ENCODE peak calls at places on chromosomes 7 and 10, in eight cellular contexts. A is fibroblast of pulmonary artery, I is OCI-LY7, J is right atrium auricular region, G is transverse colon, S is right lobe of liver, T is lower lobe of right lung, X is adrenal gland. V is an unnamed sample.

GRCh38 chr7:56174346-56175085 is 58.3 kb upstream of the NUPR2 start:
- DNase-seq in A (no peak), I (no peak), J (no peak), G (no peak), S (no peak), T (no peak), X (no peak), V (no peak)

GRCh38 chr10:4902571-4903011 is 60.6 kb upstream of the AKR1C1 start:
- DNase-seq in A (peak), I (no peak), J (no peak), G (no peak), S (no peak), T (no peak), X (peak), V (no peak)

GRCh38 chr10:43965033-43965917 is 316.6 kb upstream of the ZNF32 start:
- DNase-seq in A (peak), I (peak), J (peak), G (no peak), S (no peak), T (no peak), X (peak), V (no peak)

GRCh38 chr10:26448706-26449435 is 10.7 kb downstream of the APBB1IP start:
- DNase-seq in A (no peak), I (peak), J (no peak), G (peak), S (no peak), T (no peak), X (no peak), V (no peak)

GRCh38 chr7:100102950-100103840 is 1.8 kb downstream of the AP4M1 start:
- DNase-seq in A (peak), I (no peak), J (no peak), G (no peak), S (no peak), T (no peak), X (no peak), V (no peak)

GRCh38 chr7:155763122-155763521 is 49.1 kb downstream of the SHH start:
- DNase-seq in A (no peak), I (no peak), J (no peak), G (no peak), S (no peak), T (no peak), X (no peak), V (no peak)

GRCh38 chr7:109763611-109764010 is 1193.9 kb downstream of the DNAJB9 start:
- DNase-seq in A (no peak), I (no peak), J (no peak), G (no peak), S (no peak), T (no peak), X (no peak), V (no peak)

GRCh38 chr10:3464760-3465405 is 292.3 kb upstream of the PITRM1 start:
- DNase-seq in A (peak), I (no peak), J (peak), G (peak), S (no peak), T (no peak), X (no peak), V (no peak)

GRCh38 chr10:14397069-14397468 is 66.3 kb upstream of the FRMD4A start:
- DNase-seq in A (peak), I (no peak), J (peak), G (no peak), S (no peak), T (peak), X (peak), V (peak)
- H3K4me3 ChIP-seq in A (no peak), I (no peak), J (no peak), G (no peak), S (no peak), T (no peak), X (no peak), V (no peak)

GRCh38 chr10:55232553-55232952 is 431.5 kb upstream of the PCDH15 start:
- DNase-seq in A (no peak), I (no peak), J (no peak), G (no peak), S (no peak), T (no peak), X (no peak), V (no peak)

GRCh38 chr10:55233090-55233489 is 432.1 kb upstream of the PCDH15 start:
- DNase-seq in A (no peak), I (no peak), J (no peak), G (no peak), S (no peak), T (no peak), X (no peak), V (no peak)

GRCh38 chr10:55242544-55242943 is 441.5 kb upstream of the PCDH15 start:
- DNase-seq in A (no peak), I (no peak), J (no peak), G (no peak), S (no peak), T (no peak), X (no peak), V (no peak)

GRCh38 chr10:55233505-55233904 is 432.5 kb upstream of the PCDH15 start:
- DNase-seq in A (no peak), I (no peak), J (no peak), G (no peak), S (no peak), T (no peak), X (no peak), V (no peak)

DNA sequence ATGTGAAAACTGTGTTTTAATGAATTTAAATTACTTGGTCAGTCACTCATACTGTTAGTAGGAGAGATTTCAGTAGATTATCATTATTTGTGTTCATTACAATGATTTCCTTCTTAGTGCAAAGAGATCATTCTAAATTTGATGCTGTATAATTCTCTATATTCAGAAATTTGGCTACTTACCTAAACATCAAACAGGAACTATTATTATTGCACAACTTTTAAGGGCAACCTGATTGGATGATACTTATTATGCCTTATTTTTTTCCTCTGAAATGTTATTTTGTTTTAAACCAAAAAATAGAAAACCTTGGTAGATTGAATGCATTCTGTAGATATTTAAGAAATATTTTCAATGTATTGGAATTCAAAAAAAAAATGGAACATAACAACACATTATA is 436.4 kb upstream of the PCDH15 start:
- DNase-seq in A (no peak), I (no peak), J (no peak), G (no peak), S (no peak), T (no peak), X (no peak), V (no peak)
- TF ChIP-seq CTCF in A (no peak), I (no peak), J (no peak), G (no peak), S (no peak), T (no peak), X (no peak), V (no peak)

GRCh38 chr10:34303022-34303421 is 512.1 kb downstream of the PARD3 start:
- DNase-seq in A (no peak), I (no peak), J (no peak), G (no peak), S (no peak), T (no peak), X (no peak), V (no peak)

GRCh38 chr10:34295142-34295548 is 520.0 kb downstream of the PARD3 start:
- DNase-seq in A (no peak), I (no peak), J (no peak), G (no peak), S (no peak), T (no peak), X (peak), V (no peak)

GRCh38 chr10:34298371-34298818 is 516.7 kb downstream of the PARD3 start:
- DNase-seq in A (no peak), I (no peak), J (no peak), G (no peak), S (no peak), T (no peak), X (no peak), V (no peak)

GRCh38 chr10:34297551-34298370 is 517.3 kb downstream of the PARD3 start:
- DNase-seq in A (no peak), I (no peak), J (no peak), G (no peak), S (no peak), T (no peak), X (no peak), V (no peak)

DNA sequence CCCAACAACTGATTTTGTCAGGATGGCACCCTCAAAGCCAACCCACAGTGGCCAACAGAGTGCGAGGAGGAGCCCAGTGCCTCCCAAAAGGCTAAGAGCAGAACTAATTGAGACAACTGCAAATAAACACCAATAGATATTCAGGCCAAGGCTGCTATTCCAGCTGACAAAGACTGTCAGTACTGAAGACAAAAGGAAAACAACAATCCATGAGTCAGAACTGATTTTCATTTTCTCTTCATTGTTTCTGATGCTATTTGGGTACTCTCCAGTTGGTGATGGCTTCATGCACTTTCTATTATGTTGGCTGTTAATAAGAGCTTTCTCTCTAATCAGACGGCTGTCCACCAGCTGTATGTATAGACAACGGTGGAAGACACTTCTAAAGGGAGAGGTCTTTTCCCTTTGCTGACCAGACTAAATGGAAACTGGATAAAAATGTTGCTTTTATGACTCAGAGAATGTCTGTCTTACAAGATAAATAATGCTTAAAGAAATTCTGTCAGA is 515.9 kb downstream of the PARD3 start:
- DNase-seq in A (peak), I (no peak), J (no peak), G (no peak), S (no peak), T (no peak), X (peak), V (no peak)
- H3K4me3 ChIP-seq in A (no peak), I (no peak), J (no peak), G (no peak), S (no peak), T (no peak), X (no peak), V (no peak)

GRCh38 chr10:69125554-69125953 is 1.6 kb downstream of the VPS26A start:
- DNase-seq in A (no peak), I (no peak), J (no peak), G (no peak), S (no peak), T (no peak), X (no peak), V (no peak)

GRCh38 chr10:69119896-69120295 is 4.1 kb upstream of the VPS26A start:
- DNase-seq in A (no peak), I (no peak), J (no peak), G (no peak), S (no peak), T (no peak), X (no peak), V (no peak)

GRCh38 chr10:69123306-69123746 is 652 bp upstream of the VPS26A start:
- DNase-seq in A (peak), I (no peak), J (no peak), G (peak), S (peak), T (no peak), X (peak), V (peak)

GRCh38 chr10:69124558-69125121 is 662 bp downstream of the VPS26A start:
- DNase-seq in A (peak), I (peak), J (no peak), G (peak), S (peak), T (peak), X (peak), V (no peak)

DNA sequence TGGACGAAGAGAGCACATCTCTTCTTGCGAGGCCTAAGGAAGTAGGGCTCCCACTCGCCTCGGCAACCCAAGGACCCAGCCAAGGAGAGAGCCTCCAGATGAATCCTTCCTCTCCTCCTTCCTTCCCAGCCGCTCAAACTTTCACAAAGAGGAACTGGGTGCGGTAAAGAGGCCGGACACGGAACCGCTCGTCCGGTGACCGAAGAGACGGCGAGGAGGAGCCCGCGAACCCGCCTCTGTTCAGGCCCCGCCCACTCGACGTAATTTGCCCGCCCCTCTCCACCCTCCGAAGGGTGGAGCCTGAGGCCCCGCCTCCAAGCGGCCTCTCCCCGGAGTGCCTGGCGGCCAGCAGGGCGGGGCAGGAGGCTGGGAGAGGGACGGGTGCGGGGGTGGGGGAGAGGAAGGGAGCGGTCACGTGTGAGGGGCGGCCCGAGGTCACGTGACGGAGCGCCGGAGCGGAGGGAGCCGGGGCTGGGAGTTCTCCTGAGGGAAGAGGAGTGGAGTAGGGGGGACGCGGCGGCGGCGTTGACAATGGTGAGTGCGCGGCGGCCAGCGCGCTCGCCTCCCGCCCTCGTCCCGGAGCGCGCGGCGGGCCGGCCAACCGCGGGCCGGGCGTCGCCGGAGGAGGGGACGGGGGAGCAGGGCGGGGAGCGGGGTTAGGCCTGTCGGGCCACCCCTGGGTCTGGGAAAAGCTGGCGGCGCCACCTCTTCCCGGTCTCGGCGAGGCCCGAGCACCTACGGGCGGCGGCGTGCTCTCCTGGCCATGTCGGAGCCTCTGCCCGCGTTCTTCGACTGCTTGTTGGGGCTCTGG is at the start of gene VPS26A:
- DNase-seq in A (peak), I (peak), J (peak), G (peak), S (peak), T (peak), X (peak), V (peak)
- TF ChIP-seq CTCF in A (no peak), I (no peak), J (no peak), G (no peak), S (no peak), T (peak), X (no peak), V (no peak)

GRCh38 chr10:7406712-7407333 is 4.0 kb downstream of the SFMBT2 start:
- DNase-seq in A (no peak), I (no peak), J (no peak), G (no peak), S (no peak), T (no peak), X (peak), V (no peak)
- H3K4me3 ChIP-seq in A (peak), I (no peak), J (peak), G (no peak), S (no peak), T (peak), X (no peak), V (peak)

GRCh38 chr7:116713500-116713899 is 41.5 kb downstream of the MET start:
- DNase-seq in A (no peak), I (no peak), J (no peak), G (no peak), S (no peak), T (no peak), X (no peak), V (no peak)

GRCh38 chr7:116717137-116717536 is 45.1 kb downstream of the MET start:
- DNase-seq in A (no peak), I (no peak), J (no peak), G (no peak), S (no peak), T (no peak), X (no peak), V (no peak)

GRCh38 chr7:116713918-116714317 is 41.9 kb downstream of the MET start:
- DNase-seq in A (no peak), I (no peak), J (no peak), G (no peak), S (no peak), T (no peak), X (no peak), V (no peak)

GRCh38 chr7:116711790-116712189 is 39.8 kb downstream of the MET start:
- DNase-seq in A (no peak), I (no peak), J (no peak), G (no peak), S (no peak), T (no peak), X (no peak), V (no peak)

DNA sequence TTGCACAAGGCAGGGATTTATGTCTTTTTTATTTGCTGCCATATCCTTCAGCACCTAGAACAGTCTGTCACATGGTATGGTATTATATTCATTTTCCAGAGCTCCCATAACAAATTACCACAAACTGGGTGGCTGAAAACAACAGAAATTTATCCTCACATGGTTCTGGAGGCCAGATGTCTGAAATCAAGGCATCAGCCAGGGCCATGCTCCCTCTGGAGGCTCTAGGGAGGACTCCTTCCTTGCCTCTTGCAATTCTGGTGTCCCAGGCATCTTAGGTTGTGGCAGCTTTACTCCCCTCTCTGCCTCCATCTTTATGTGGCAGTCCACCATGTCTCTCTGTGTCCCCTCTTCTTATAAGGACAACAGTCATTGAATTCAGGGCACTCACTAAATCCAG is 43.1 kb downstream of the MET start:
- DNase-seq in A (no peak), I (no peak), J (no peak), G (no peak), S (no peak), T (no peak), X (no peak), V (no peak)
- TF ChIP-seq CTCF in A (no peak), I (no peak), J (no peak), G (no peak), S (no peak), T (no peak), X (no peak), V (no peak)

GRCh38 chr10:78248651-78249464 is 215.2 kb downstream of the RPS24 start:
- DNase-seq in A (peak), I (no peak), J (no peak), G (no peak), S (no peak), T (no peak), X (peak), V (peak)
- H3K4me3 ChIP-seq in A (no peak), I (no peak), J (no peak), G (no peak), S (no peak), T (no peak), X (no peak), V (no peak)

GRCh38 chr10:69742928-69743602 is 58.6 kb upstream of the COL13A1 start:
- DNase-seq in A (peak), I (no peak), J (no peak), G (peak), S (no peak), T (no peak), X (peak), V (no peak)
- TF ChIP-seq CTCF in A (peak), I (peak), J (no peak), G (peak), S (peak), T (peak), X (peak), V (peak)

GRCh38 chr10:9209105-9209798 is 1154.8 kb downstream of the GATA3 start:
- DNase-seq in A (peak), I (peak), J (peak), G (peak), S (no peak), T (no peak), X (peak), V (peak)
- H3K4me3 ChIP-seq in A (no peak), I (no peak), J (no peak), G (no peak), S (no peak), T (no peak), X (no peak), V (no peak)